ENCODE peak calls at places on chromosomes 6 and 20, in five cellular contexts. Q is NCI-H345; S is NCI-H1092; P is anterior cingulate cortex; I is effector memory CD4-positive, alpha-beta T cell. X is an unnamed sample.

GRCh38 chr20:58691773-58692578 is 624 bp upstream of the NPEPL1 start:
- DNase-seq in Q (no peak), S (no peak), P (no peak), I (no peak), X (no peak)

GRCh38 chr6:149014631-149015171 is 267.9 kb downstream of the UST start:
- DNase-seq in Q (no peak), S (no peak), P (no peak), I (no peak), X (no peak)

GRCh38 chr6:70479236-70479635 is 65.9 kb downstream of the FAM135A start:
- DNase-seq in Q (peak; percentile 53), S (peak; percentile 1), P (no peak), I (no peak), X (no peak)

GRCh38 chr6:46217671-46218131 is 46.9 kb upstream of the ENPP5 start:
- DNase-seq in Q (no peak), S (no peak), P (no peak), I (no peak), X (no peak)

GRCh38 chr20:57062241-57062640 is 204.2 kb downstream of the BMP7 start:
- DNase-seq in Q (no peak), S (no peak), P (no peak), I (no peak), X (no peak)

GRCh38 chr6:40723967-40724366 is 136.8 kb upstream of the LRFN2 start:
- DNase-seq in Q (no peak), S (no peak), P (no peak), I (no peak), X (no peak)

GRCh38 chr20:51562334-51563140 is 20.0 kb upstream of the NFATC2 start:
- DNase-seq in Q (peak; percentile 54), S (no peak), P (peak; percentile 21), I (no peak), X (no peak)

GRCh38 chr6:94636780-94637385 is 940.5 kb upstream of the MANEA start:
- DNase-seq in Q (no peak), S (no peak), P (no peak), I (no peak), X (no peak)

GRCh38 chr20:4225778-4226177 is 210.4 kb upstream of the RNF24 start:
- DNase-seq in Q (no peak), S (no peak), P (no peak), I (no peak), X (no peak)

X was measured in T-helper 17 cell.